ENCODE peak calls at places on chromosomes 5 and 9, in eight cellular contexts. K is activated gamma-delta T cell treated with anti-CD3 and anti-CD28 coated beads, Interleukin-2, amount 50 U/mL, for 16 hours; W is GM03348; H is HFFc6; D is IMR-90; X is stimulated activated naive CD8-positive, alpha-beta T cell treated with anti-CD3 and anti-CD28 coated beads, Interleukin-15, amount 100 ng/mL, for 72 hours; Y is amniotic epithelial cell; P is stimulated activated CD8-positive, alpha-beta memory T cell treated with anti-CD3 and anti-CD28 coated beads, Interleukin-2, amount 100 ng/mL, for 48 hours. V is an unnamed sample.

GRCh38 chr5:10710513-10711128 is 50.4 kb downstream of the DAP start:
- DNase-seq in K (no peak), D (no peak), P (no peak), X (no peak), W (no peak), H (no peak), Y (no peak), V (no peak)

GRCh38 chr5:157485340-157485739 is 25.3 kb downstream of the NIPAL4 start:
- DNase-seq in W (no peak), X (no peak), K (no peak), H (no peak), P (no peak), D (no peak), Y (no peak), V (no peak)

GRCh38 chr5:122447072-122447471 is 135.0 kb downstream of the SNCAIP start:
- DNase-seq in K (no peak), D (no peak), X (no peak), W (no peak), Y (no peak), H (no peak), P (no peak), V (no peak)

GRCh38 chr9:135961811-135962695 is 880 bp upstream of the UBAC1 start:
- DNase-seq in X (no peak), H (no peak), P (no peak), K (no peak), W (no peak), D (no peak), Y (no peak), V (no peak)

GRCh38 chr5:38452201-38452600 is 104.2 kb downstream of the LIFR start:
- DNase-seq in K (no peak), D (no peak), Y (no peak), P (no peak), W (no peak), H (no peak), X (no peak), V (no peak)

GRCh38 chr5:139468421-139468931 is 2.3 kb upstream of the SMIM33 start:
- DNase-seq in H (no peak), Y (peak; percentile 22), K (no peak), D (no peak), P (no peak), W (no peak), X (no peak), V (no peak)

GRCh38 chr9:17907780-17908513 is 329.1 kb downstream of the SH3GL2 start:
- DNase-seq in K (no peak), W (no peak), X (no peak), H (no peak), P (no peak), Y (no peak), D (no peak), V (peak; percentile 36)

GRCh38 chr5:78827725-78828124 is 157.4 kb downstream of the ARSB start:
- DNase-seq in W (no peak), Y (no peak), X (no peak), K (no peak), P (no peak), D (no peak), H (no peak), V (no peak)

GRCh38 chr5:134874831-134875655 is 872 bp downstream of the TXNDC15 start:
- DNase-seq in H (peak; percentile 80), P (no peak), D (peak; percentile 88), X (peak; percentile 28), Y (peak; percentile 88), W (peak; percentile 84), K (peak; percentile 12), V (peak; percentile 84)

GRCh38 chr5:43063731-43064171 is 23.6 kb upstream of the ANXA2R start:
- DNase-seq in W (no peak), Y (no peak), K (no peak), P (no peak), H (no peak), D (no peak), X (no peak), V (peak; percentile 52)

GRCh38 chr9:127866535-127866934 is 10.9 kb downstream of the AK1 start:
- DNase-seq in W (no peak), P (no peak), H (no peak), K (no peak), D (no peak), Y (no peak), X (no peak), V (no peak)

GRCh38 chr5:124669956-124670671 is 76.3 kb downstream of the ZNF608 start:
- DNase-seq in X (no peak), K (no peak), P (no peak), W (peak; percentile 48), D (peak; percentile 79), Y (peak; percentile 85), H (peak; percentile 29), V (peak; percentile 39)

GRCh38 chr5:134070979-134071849 is 43.3 kb upstream of the TCF7 start:
- DNase-seq in K (peak; percentile 24), Y (no peak), P (peak; percentile 29), H (no peak), D (no peak), W (peak; percentile 53), X (peak; percentile 51), V (peak; percentile 7)

GRCh38 chr9:131554088-131554864 is 9.0 kb downstream of the PRRT1B start:
- DNase-seq in X (no peak), Y (no peak), D (no peak), W (no peak), K (no peak), H (no peak), P (no peak), V (no peak)

GRCh38 chr5:120532835-120533234 is 68.7 kb downstream of the PRR16 start:
- DNase-seq in P (no peak), X (no peak), Y (no peak), H (no peak), D (no peak), W (no peak), K (no peak), V (no peak)

GRCh38 chr5:142110046-142110531 is 1.5 kb downstream of the NDFIP1 start:
- DNase-seq in Y (peak; percentile 66), H (peak; percentile 20), K (no peak), X (no peak), P (no peak), W (peak; percentile 43), D (peak; percentile 59), V (peak; percentile 40)

GRCh38 chr9:82894961-82895902 is 167.7 kb downstream of the RASEF start:
- DNase-seq in H (no peak), Y (no peak), P (no peak), K (no peak), W (no peak), D (no peak), X (no peak), V (no peak)

GRCh38 chr5:178356459-178356872 is 123.9 kb upstream of the PHYKPL start:
- DNase-seq in K (no peak), D (no peak), X (no peak), H (no peak), Y (no peak), P (no peak), W (no peak), V (no peak)

GRCh38 chr5:66814146-66814991 is 218.2 kb downstream of the MAST4 start:
- DNase-seq in Y (peak; percentile 39), D (peak; percentile 63), K (no peak), X (peak; percentile 34), P (no peak), W (peak; percentile 72), H (peak; percentile 57), V (peak; percentile 76)

GRCh38 chr5:162719720-162720119 is 652.1 kb downstream of the GABRG2 start:
- DNase-seq in X (no peak), D (no peak), Y (no peak), P (no peak), H (no peak), W (no peak), K (no peak), V (no peak)

GRCh38 chr5:135219868-135220267 is 179.2 kb downstream of the MACROH2A1 start:
- DNase-seq in K (no peak), D (no peak), P (no peak), X (no peak), H (no peak), W (no peak), Y (no peak), V (no peak)

GRCh38 chr9:17987174-17987573 is 408.3 kb downstream of the SH3GL2 start:
- DNase-seq in D (no peak), W (no peak), Y (no peak), P (no peak), K (no peak), X (no peak), H (no peak), V (no peak)

GRCh38 chr5:59571077-59571476 is 322.4 kb downstream of the PDE4D start:
- DNase-seq in X (no peak), P (no peak), Y (no peak), H (no peak), K (no peak), D (no peak), W (no peak), V (no peak)

GRCh38 chr5:33816791-33817190 is 75.0 kb downstream of the ADAMTS12 start:
- DNase-seq in P (no peak), Y (no peak), W (no peak), X (no peak), D (peak; percentile 75), K (no peak), H (no peak), V (peak; percentile 79)

GRCh38 chr9:16727452-16728127 is 142.9 kb downstream of the BNC2 start:
- DNase-seq in W (peak; percentile 27), K (no peak), X (no peak), Y (peak; percentile 58), P (no peak), D (peak; percentile 39), H (no peak), V (peak; percentile 49)

GRCh38 chr5:21646469-21646868 is 1206.7 kb downstream of the CDH12 start:
- DNase-seq in K (no peak), D (peak; percentile 40), P (no peak), X (no peak), W (no peak), Y (no peak), H (no peak), V (peak; percentile 50)

GRCh38 chr9:136687721-136688223 is 515 bp upstream of the AGPAT2 start:
- DNase-seq in P (no peak), X (no peak), H (no peak), W (no peak), D (no peak), K (no peak), Y (no peak), V (no peak)

GRCh38 chr9:135506327-135507103 is 6.0 kb downstream of the MRPS2 start:
- DNase-seq in H (no peak), Y (peak; percentile 77), X (no peak), W (no peak), K (no peak), P (no peak), D (no peak), V (peak; percentile 28)

GRCh38 chr9:122228906-122229837 is at the start of gene LHX6:
- DNase-seq in X (no peak), Y (peak; percentile 16), K (no peak), H (peak; percentile 27), D (peak; percentile 47), W (peak; percentile 58), P (no peak), V (peak; percentile 18)

GRCh38 chr5:138463335-138464017 is 1.8 kb upstream of the EGR1 start:
- DNase-seq in H (no peak), P (no peak), X (no peak), Y (no peak), K (no peak), W (no peak), D (no peak), V (peak; percentile 27)

GRCh38 chr5:120152472-120152871 is 311.6 kb upstream of the PRR16 start:
- DNase-seq in P (no peak), Y (peak; percentile 73), X (no peak), D (peak; percentile 95), K (no peak), H (peak; percentile 89), W (peak; percentile 66), V (peak; percentile 93)

GRCh38 chr9:77968506-77968905 is 63.1 kb downstream of the GNAQ start:
- DNase-seq in D (no peak), W (no peak), P (no peak), K (no peak), Y (no peak), H (no peak), X (no peak), V (no peak)

GRCh38 chr9:136201609-136202448 is 3.1 kb downstream of the LHX3 start:
- DNase-seq in D (no peak), X (no peak), Y (no peak), W (peak; percentile 84), P (no peak), K (no peak), H (no peak), V (peak; percentile 23)

GRCh38 chr5:108093186-108093585 is 288.7 kb downstream of the FBXL17 start:
- DNase-seq in K (no peak), X (no peak), H (no peak), W (peak; percentile 29), D (peak; percentile 47), P (no peak), Y (peak; percentile 34), V (peak; percentile 22)